ENCODE peak calls at places on chromosome 1, in ten cellular contexts. K is lower lobe of right lung, H is cardiac muscle cell, S is adrenal gland, J is IMR-90, F is body of pancreas, C is transverse colon, R is right lobe of liver, E is BJ, B is neural progenitor cell. Z is an unnamed sample. For H3K36me3, the result is how much of the 10 kb centered on the place peaks cover.

GRCh38 chr1:5465281-5465680 is 526.9 kb downstream of the NPHP4 start:
- DNase-seq in R (no peak), C (no peak), S (no peak), H (no peak), K (no peak), J (no peak), F (no peak), E (no peak), B (no peak), Z (no peak)

GRCh38 chr1:218384576-218384975 is 39.4 kb downstream of the TGFB2 start:
- DNase-seq in J (peak), B (no peak), S (no peak), H (no peak), R (no peak), C (no peak), F (no peak), K (no peak), E (no peak), Z (no peak)

GRCh38 chr1:246506785-246507639 is at the start of gene SMYD3:
- DNase-seq in B (peak), F (peak), R (peak), J (peak), E (no peak), K (peak), H (peak), C (peak), S (peak), Z (peak)

GRCh38 chr1:100775483-100775882 is 55.9 kb downstream of the VCAM1 start:
- DNase-seq in B (no peak), C (no peak), K (no peak), H (no peak), S (no peak), F (no peak), J (no peak), E (no peak), R (peak), Z (no peak)

GRCh38 chr1:17653728-17654351 is 101.3 kb upstream of the ACTL8 start:
- DNase-seq in K (no peak), R (no peak), J (peak), E (no peak), C (no peak), H (peak), B (peak), S (peak), F (peak), Z (no peak)

GRCh38 chr1:94971491-94971924 is 44.6 kb upstream of the CNN3 start:
- DNase-seq in H (no peak), F (no peak), B (no peak), C (no peak), K (no peak), S (no peak), E (no peak), J (peak), R (no peak), Z (no peak)

GRCh38 chr1:85606414-85606800 is 25.8 kb downstream of the CCN1 start:
- DNase-seq in S (no peak), B (no peak), R (no peak), F (no peak), J (peak), K (no peak), E (no peak), H (no peak), C (no peak), Z (no peak)

GRCh38 chr1:54342306-54342705 is 63.9 kb downstream of the SSBP3 start:
- DNase-seq in H (no peak), K (no peak), J (no peak), R (no peak), E (no peak), F (no peak), B (no peak), C (peak), S (no peak), Z (peak)

GRCh38 chr1:214404154-214404553 is 123.2 kb downstream of the SMYD2 start:
- DNase-seq in C (no peak), F (no peak), K (no peak), R (no peak), S (no peak), J (peak), B (no peak), E (no peak), H (no peak), Z (no peak)

DNA sequence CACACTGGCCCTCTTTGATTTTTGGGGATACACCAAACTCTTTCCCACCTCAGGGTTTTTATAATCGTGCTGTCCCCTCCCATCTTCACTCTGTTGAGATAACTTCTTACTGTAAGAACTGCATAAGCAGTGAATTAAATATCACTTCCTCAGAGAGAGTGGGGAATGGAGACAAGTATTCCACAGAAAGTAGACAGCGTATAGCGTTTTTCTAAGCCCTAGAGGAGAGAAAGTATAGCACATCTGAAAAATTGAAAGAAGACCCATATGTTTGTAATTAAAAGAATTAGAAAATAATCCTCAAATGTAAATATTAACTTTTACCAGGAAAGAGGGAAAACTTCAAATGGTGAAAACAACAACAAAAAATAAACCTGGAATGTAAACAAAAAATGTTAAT is 67.3 kb downstream of the GPR161 start:
- DNase-seq in H (no peak), S (no peak), E (no peak), J (no peak), F (no peak), R (no peak), C (no peak), K (no peak), B (no peak), Z (no peak)
- H3K36me3 ChIP-seq in H (half or more), S (half or more), E (under half), J (under half), F (under half), R (under half), C (under half), K (half or more), B (under half), Z (under half)

DNA sequence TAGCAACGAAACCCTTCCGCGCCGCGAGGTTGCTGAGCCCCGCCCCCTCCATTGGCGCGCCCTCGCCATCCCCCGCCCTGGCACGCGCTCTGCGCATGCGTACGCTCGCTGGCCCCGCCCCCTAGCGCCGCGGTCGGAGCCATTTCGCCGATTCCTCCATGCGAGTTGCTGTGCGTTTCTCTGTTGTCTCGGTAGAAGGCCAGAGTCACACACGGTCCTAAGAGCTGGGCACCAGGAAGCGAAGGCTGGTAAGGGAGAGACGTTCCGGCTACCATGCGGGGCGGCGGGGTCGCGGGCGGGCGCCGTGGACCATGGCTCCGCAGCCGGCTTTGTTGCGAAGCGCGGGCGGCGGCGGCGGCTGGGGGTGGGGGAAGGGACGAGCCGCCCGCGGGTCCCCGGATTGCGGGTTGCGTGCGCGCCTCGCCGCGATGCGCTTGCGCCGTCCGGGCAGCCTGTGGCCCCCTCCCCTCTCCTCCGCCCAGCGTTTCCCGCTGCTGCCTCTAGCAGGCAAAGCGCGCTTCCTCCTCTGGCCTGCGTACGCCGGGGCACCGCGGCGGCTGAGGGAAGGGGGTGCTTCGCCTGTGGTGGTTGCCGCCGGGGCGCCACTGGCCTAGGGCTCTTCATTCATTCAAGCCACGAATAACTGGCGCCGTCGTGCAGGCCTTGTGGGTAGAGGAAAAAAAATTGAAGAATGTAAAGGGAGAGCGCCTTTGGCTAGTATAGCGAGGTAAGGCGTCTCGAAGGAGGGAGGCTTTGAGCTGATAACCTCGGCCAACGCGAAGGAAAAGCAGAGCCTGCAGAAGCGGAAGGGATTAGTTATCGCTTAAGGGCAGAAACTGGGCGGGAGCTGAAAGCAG is at the start of gene DHX9:
- DNase-seq in C (peak), K (peak), S (peak), R (peak), F (peak), E (peak), B (peak), H (peak), J (peak), Z (peak)
- TF ChIP-seq CTCF in C (peak), K (peak), S (no peak), R (no peak), F (no peak), E (peak), B (peak), H (peak), J (peak), Z (no peak)

GRCh38 chr1:40449684-40450490 is at the start of gene ZFP69B:
- DNase-seq in E (peak), B (peak), F (peak), J (peak), C (peak), R (peak), H (peak), S (peak), K (peak), Z (peak)

GRCh38 chr1:40451238-40451585 is 936 bp downstream of the ZFP69B start:
- DNase-seq in F (no peak), H (no peak), S (no peak), C (no peak), E (no peak), B (no peak), K (no peak), R (no peak), J (no peak), Z (no peak)

GRCh38 chr1:40450491-40451237 is 388 bp downstream of the ZFP69B start:
- DNase-seq in K (no peak), J (peak), E (peak), R (no peak), H (no peak), S (peak), C (peak), F (peak), B (peak), Z (peak)

DNA sequence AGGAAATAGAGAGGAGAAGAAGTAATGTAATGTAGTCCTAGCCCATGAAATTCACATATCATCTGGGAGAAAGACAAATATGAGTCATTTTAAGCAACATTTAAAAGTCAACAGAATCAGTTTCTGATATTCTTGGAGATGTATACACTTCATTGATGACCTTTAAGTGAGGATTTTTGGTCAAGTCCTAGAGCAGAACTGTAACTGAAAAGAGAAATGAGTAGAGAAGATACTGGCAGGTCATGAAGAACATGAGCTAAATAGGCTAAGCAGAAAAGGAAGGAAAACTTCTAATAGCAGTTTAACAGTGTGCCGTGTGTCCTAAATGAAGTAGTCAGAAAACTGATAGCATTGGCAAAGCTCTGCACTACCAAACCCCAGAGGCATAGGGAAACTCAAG is 4.6 kb downstream of the ZFP69B start:
- DNase-seq in E (no peak), S (no peak), K (no peak), H (no peak), C (no peak), F (no peak), B (no peak), R (no peak), J (no peak), Z (no peak)
- H3K36me3 ChIP-seq in E (under half), S (under half), K (under half), H (under half), C (under half), F (under half), B (half or more), R (under half), J (under half), Z (under half)

GRCh38 chr1:45686081-45687013 is at the start of gene GPBP1L1:
- DNase-seq in H (peak), F (peak), K (peak), R (peak), B (peak), E (peak), S (peak), C (peak), J (peak), Z (peak)
- TF ChIP-seq CTCF in H (no peak), F (no peak), K (no peak), R (no peak), B (peak), E (no peak), S (no peak), C (no peak), J (no peak), Z (no peak)

DNA sequence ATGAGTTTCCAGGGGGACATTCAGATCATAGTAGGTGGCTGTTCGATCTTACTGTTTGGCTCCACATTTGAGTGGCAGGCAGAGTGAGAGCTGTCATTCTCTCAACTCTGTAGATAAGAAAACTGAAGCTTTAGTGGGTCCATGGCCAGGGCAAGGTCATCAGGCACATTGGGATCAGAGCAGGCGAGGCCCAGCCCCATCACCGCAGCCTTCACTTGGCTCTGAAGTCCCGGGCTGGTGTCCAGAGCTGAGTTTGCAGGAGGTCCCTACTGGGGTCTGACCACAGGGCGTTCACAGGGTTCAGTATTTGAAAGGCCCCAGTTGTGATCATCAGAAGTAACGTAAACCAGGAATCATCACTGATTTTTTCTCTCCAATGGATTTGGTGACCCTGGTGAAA is 76.7 kb downstream of the OBSCN start:
- DNase-seq in B (no peak), F (no peak), K (no peak), R (no peak), E (no peak), C (peak), H (no peak), J (no peak), S (no peak), Z (no peak)
- H3K36me3 ChIP-seq in B (under half), F (under half), K (half or more), R (under half), E (under half), C (under half), H (half or more), J (half or more), S (under half), Z (under half)

DNA sequence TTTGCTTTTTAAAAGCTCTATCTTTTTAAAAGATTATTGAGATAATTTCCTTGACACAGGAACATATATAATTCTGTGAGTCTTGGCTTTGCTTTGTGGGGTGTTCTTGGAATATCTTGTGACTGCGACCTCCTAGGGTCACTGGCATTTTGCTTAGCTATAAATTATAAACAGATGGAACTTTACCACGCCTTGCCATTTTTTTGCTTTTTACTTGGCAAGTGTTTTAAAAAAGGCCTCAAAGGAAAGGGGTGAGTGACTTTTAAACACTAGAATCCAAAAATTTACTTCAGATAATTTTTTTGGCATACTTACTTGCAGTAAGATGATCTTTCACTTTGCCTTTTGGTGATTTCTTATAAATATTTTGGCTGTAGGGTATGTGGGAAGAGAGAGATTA is 43.7 kb downstream of the ALG6 start:
- DNase-seq in H (no peak), J (peak), C (no peak), F (no peak), B (no peak), S (no peak), K (no peak), R (no peak), E (no peak), Z (no peak)
- TF ChIP-seq CTCF in H (no peak), J (no peak), C (no peak), F (no peak), B (no peak), S (no peak), K (no peak), R (no peak), E (no peak), Z (no peak)

GRCh38 chr1:183804916-183805734 is at the start of gene RGL1:
- DNase-seq in J (peak), R (peak), F (peak), E (no peak), K (peak), S (peak), H (peak), C (peak), B (peak), Z (peak)

GRCh38 chr1:183806650-183807049 is 1.7 kb downstream of the RGL1 start:
- DNase-seq in B (peak), J (no peak), K (no peak), F (no peak), E (no peak), C (no peak), R (no peak), H (no peak), S (no peak), Z (no peak)

GRCh38 chr1:183801649-183802048 is 3.3 kb upstream of the RGL1 start:
- DNase-seq in S (no peak), E (no peak), H (no peak), K (no peak), R (no peak), B (no peak), J (no peak), F (no peak), C (no peak), Z (no peak)

GRCh38 chr1:183806086-183806485 is 1.2 kb downstream of the RGL1 start:
- DNase-seq in E (no peak), R (no peak), S (no peak), H (no peak), C (no peak), F (no peak), B (no peak), K (no peak), J (peak), Z (no peak)

DNA sequence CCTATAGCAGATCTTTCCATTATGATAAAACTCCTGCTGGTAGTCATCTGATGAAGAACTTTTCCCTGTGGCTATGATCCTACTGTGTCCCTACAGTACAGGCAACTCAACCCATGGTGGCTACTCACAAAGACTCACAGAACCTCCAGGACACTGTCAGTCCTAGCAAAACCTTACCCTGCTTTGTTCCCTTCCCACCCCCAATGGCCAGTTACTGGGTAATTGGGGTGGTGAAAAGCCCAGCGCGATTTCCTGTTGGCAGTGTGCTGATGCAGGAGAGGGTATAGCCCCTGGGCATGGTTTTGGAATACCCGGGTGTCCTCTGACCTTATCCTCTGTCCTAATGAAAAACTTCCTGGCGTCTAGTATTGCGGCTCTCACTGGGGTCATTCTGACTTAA is 538 bp upstream of the RGL1 start:
- DNase-seq in S (no peak), H (no peak), R (no peak), C (no peak), E (no peak), B (peak), K (no peak), F (no peak), J (no peak), Z (no peak)
- H3K36me3 ChIP-seq in S (under half), H (under half), R (under half), C (under half), E (under half), B (under half), K (under half), F (under half), J (under half), Z (under half)

GRCh38 chr1:69221492-69221990 is 346.2 kb upstream of the LRRC7 start:
- DNase-seq in R (no peak), E (no peak), J (no peak), S (no peak), C (no peak), F (no peak), B (peak), K (no peak), H (peak), Z (no peak)
- TF ChIP-seq CTCF in R (no peak), E (no peak), J (no peak), S (no peak), C (no peak), F (no peak), B (peak), K (no peak), H (peak), Z (no peak)

GRCh38 chr1:116545359-116545705 is 25.5 kb downstream of the CD58 start:
- DNase-seq in B (no peak), C (no peak), S (no peak), R (no peak), H (no peak), J (no peak), F (no peak), E (no peak), K (no peak), Z (no peak)
- H3K36me3 ChIP-seq in B (under half), C (under half), S (under half), R (under half), H (under half), J (under half), F (under half), E (under half), K (under half), Z (under half)

GRCh38 chr1:181079920-181080319 is 8.6 kb upstream of the IER5 start:
- DNase-seq in E (no peak), K (no peak), C (no peak), R (no peak), S (no peak), B (no peak), J (no peak), F (no peak), H (no peak), Z (no peak)
- TF ChIP-seq CTCF in E (no peak), K (no peak), C (no peak), R (no peak), S (no peak), B (no peak), J (no peak), F (no peak), H (no peak), Z (no peak)